ENCODE peak calls at places on chromosome 22, in eight cellular contexts. H is amygdala; A is stimulated activated CD8-positive, alpha-beta memory T cell treated with anti-CD3 and anti-CD28 coated beads, Interleukin-4, amount 100 ng/mL, for 4 hours; K is EH; Q is T-helper 1 cell; I is sigmoid colon; C is LHCN-M2; V is nucleus accumbens. N is an unnamed sample.

GRCh38 chr22:23053912-23054530 is 16.3 kb upstream of the GNAZ start:
- DNase-seq in V (no peak), K (no peak), I (no peak), Q (no peak), C (no peak), A (no peak), H (no peak), N (no peak)

GRCh38 chr22:50267591-50268390 is 2.4 kb downstream of the MAPK11 start:
- DNase-seq in I (peak; percentile 82), H (peak; percentile 54), V (peak; percentile 53), C (no peak), A (no peak), Q (peak; percentile 45), K (peak; percentile 61), N (no peak)

GRCh38 chr22:20154602-20155183 is 3.8 kb upstream of the CCDC188 start:
- DNase-seq in H (no peak), I (no peak), A (no peak), Q (no peak), V (no peak), C (no peak), K (no peak), N (no peak)

GRCh38 chr22:23302171-23303002 is 122.1 kb downstream of the BCR start:
- DNase-seq in A (no peak), Q (no peak), I (no peak), H (no peak), V (no peak), C (no peak), K (peak; percentile 13), N (no peak)

GRCh38 chr22:39577900-39578299 is 7.3 kb downstream of the CACNA1I start:
- DNase-seq in C (no peak), I (no peak), K (no peak), V (no peak), Q (no peak), A (no peak), H (no peak), N (no peak)

GRCh38 chr22:38718414-38718813 is 12.7 kb downstream of the GTPBP1 start:
- DNase-seq in K (peak; percentile 88), V (no peak), C (peak; percentile 88), I (peak; percentile 78), Q (no peak), H (peak; percentile 29), A (no peak), N (no peak)

GRCh38 chr22:45455621-45456020 is 42.1 kb downstream of the RIBC2 start:
- DNase-seq in I (no peak), K (peak; percentile 67), H (no peak), A (no peak), Q (no peak), C (no peak), V (no peak), N (no peak)

GRCh38 chr22:40808018-40808841 is 10.9 kb downstream of the SLC25A17 start:
- DNase-seq in Q (no peak), V (no peak), A (no peak), C (no peak), I (no peak), K (peak; percentile 57), H (no peak), N (no peak)

GRCh38 chr22:25702046-25702445 is 39.9 kb upstream of the MYO18B start:
- DNase-seq in A (no peak), K (peak; percentile 36), I (no peak), V (no peak), C (peak; percentile 31), H (no peak), Q (no peak), N (peak; percentile 58)

GRCh38 chr22:24191381-24191841 is 10.1 kb downstream of the SUSD2 start:
- DNase-seq in Q (no peak), K (no peak), I (no peak), C (no peak), V (no peak), H (no peak), A (no peak), N (peak; percentile 11)

GRCh38 chr22:28247667-28248363 is 328.8 kb upstream of the PITPNB start:
- DNase-seq in C (no peak), Q (no peak), V (no peak), I (no peak), K (no peak), A (no peak), H (no peak), N (no peak)

GRCh38 chr22:25696763-25697710 is 45.0 kb upstream of the MYO18B start:
- DNase-seq in Q (no peak), V (no peak), A (no peak), K (no peak), H (no peak), I (no peak), C (no peak), N (no peak)

GRCh38 chr22:38513063-38513462 is 7.0 kb upstream of the DDX17 start:
- DNase-seq in I (no peak), Q (peak; percentile 16), K (no peak), A (no peak), H (no peak), C (no peak), V (no peak), N (peak; percentile 69)

GRCh38 chr22:20305894-20306645 is 13.8 kb downstream of the DGCR6L start:
- DNase-seq in A (no peak), K (no peak), H (no peak), I (no peak), C (no peak), V (no peak), Q (no peak), N (no peak)

GRCh38 chr22:28435271-28435825 is 244.3 kb downstream of the TTC28 start:
- DNase-seq in A (no peak), H (no peak), I (no peak), V (no peak), Q (no peak), K (no peak), C (no peak), N (no peak)

GRCh38 chr22:25987948-25988347 is 181.3 kb upstream of the SEZ6L start:
- DNase-seq in A (no peak), K (no peak), C (no peak), I (no peak), Q (no peak), V (no peak), H (no peak), N (peak; percentile 70)

GRCh38 chr22:49084203-49084602 is 743.5 kb downstream of the BRD1 start:
- DNase-seq in I (peak; percentile 47), V (no peak), K (no peak), Q (no peak), H (no peak), C (no peak), A (no peak), N (no peak)

GRCh38 chr22:23237201-23237798 is 57.0 kb downstream of the BCR start:
- DNase-seq in V (no peak), A (no peak), Q (no peak), K (no peak), H (peak; percentile 47), I (peak; percentile 82), C (peak; percentile 97), N (no peak)

GRCh38 chr22:37546436-37547248 is 13.6 kb upstream of the CDC42EP1 start:
- DNase-seq in C (peak; percentile 93), H (peak; percentile 71), Q (no peak), A (no peak), K (peak; percentile 88), V (peak; percentile 42), I (peak; percentile 91), N (no peak)

GRCh38 chr22:20239063-20239950 is 28.8 kb downstream of the RTN4R start:
- DNase-seq in K (peak; percentile 50), C (no peak), V (no peak), Q (no peak), I (no peak), A (no peak), H (peak; percentile 26), N (peak; percentile 66)

GRCh38 chr22:31876156-31877035 is 67.9 kb upstream of the YWHAH start:
- DNase-seq in C (no peak), I (no peak), K (peak; percentile 53), H (no peak), A (no peak), V (no peak), Q (no peak), N (peak; percentile 53)

GRCh38 chr22:19122143-19122751 is at the start of gene DGCR2:
- DNase-seq in H (peak; percentile 97), I (peak; percentile 98), A (peak; percentile 85), Q (peak; percentile 94), C (peak; percentile 93), K (peak; percentile 96), V (peak; percentile 93), N (peak; percentile 93)

GRCh38 chr22:39291501-39291900 is 27.9 kb downstream of the RPL3 start:
- DNase-seq in H (no peak), Q (no peak), V (no peak), A (no peak), C (no peak), I (no peak), K (no peak), N (no peak)

GRCh38 chr22:42434283-42434682 is 2.1 kb upstream of the NFAM1 start:
- DNase-seq in I (peak; percentile 77), V (no peak), C (no peak), K (no peak), H (peak; percentile 33), A (no peak), Q (no peak), N (peak; percentile 44)

GRCh38 chr22:23178512-23179254 is 1.6 kb upstream of the BCR start:
- DNase-seq in V (peak; percentile 47), A (peak; percentile 36), Q (peak; percentile 50), C (peak; percentile 36), K (peak; percentile 63), H (peak; percentile 76), I (peak; percentile 83), N (peak; percentile 59)

GRCh38 chr22:22022255-22022840 is 39.8 kb upstream of the TOP3B start:
- DNase-seq in Q (no peak), A (no peak), V (no peak), K (no peak), C (no peak), H (no peak), I (no peak), N (no peak)

GRCh38 chr22:19061471-19062138 is 60.6 kb downstream of the DGCR2 start:
- DNase-seq in C (no peak), Q (no peak), H (no peak), K (no peak), A (no peak), V (no peak), I (no peak), N (no peak)

GRCh38 chr22:50264104-50264745 is 2.7 kb upstream of the MAPK12 start:
- DNase-seq in I (no peak), Q (no peak), A (no peak), H (no peak), K (no peak), C (no peak), V (peak; percentile 32), N (no peak)

GRCh38 chr22:43198126-43198525 is 11.2 kb upstream of the TTLL12 start:
- DNase-seq in C (no peak), K (no peak), V (no peak), I (no peak), Q (no peak), A (no peak), H (no peak), N (no peak)

GRCh38 chr22:27671413-27671721 is 130.2 kb downstream of the MN1 start:
- DNase-seq in Q (no peak), K (no peak), A (no peak), H (no peak), I (no peak), C (no peak), V (no peak), N (no peak)

GRCh38 chr22:27697888-27698287 is 103.7 kb downstream of the MN1 start:
- DNase-seq in V (no peak), I (no peak), C (no peak), Q (no peak), A (no peak), H (no peak), K (no peak), N (no peak)